ENCODE peak calls at places on chromosomes 4 and X, in seven cellular contexts. Z, H, N, D, Y, Q and L are unnamed samples.

GRCh38 chr4:55297346-55297745 is 48.7 kb upstream of the SRD5A3 start:
- DNase-seq in Z (no peak), D (no peak), Y (no peak), H (no peak), N (no peak), Q (no peak), L (no peak)

GRCh38 chr4:132513491-132513890 is 635.6 kb upstream of the PCDH10 start:
- DNase-seq in N (no peak), Y (no peak), Q (no peak), Z (no peak), D (peak; percentile 28), H (no peak), L (no peak)

GRCh38 chr4:72031868-72032619 is at the start of gene NPFFR2:
- DNase-seq in D (peak; percentile 76), Z (peak; percentile 65), H (peak; percentile 85), N (peak; percentile 12), Y (no peak), Q (peak; percentile 13), L (no peak)

GRCh38 chrX:100904433-100904832 is 24.3 kb downstream of the XKRX start:
- DNase-seq in D (no peak), Y (no peak), N (no peak), Z (no peak), Q (no peak), H (no peak), L (no peak)

GRCh38 chr4:3420606-3420955 is 21.2 kb upstream of the HGFAC start:
- DNase-seq in Y (no peak), N (peak; percentile 4), H (peak; percentile 69), D (no peak), Q (no peak), Z (peak; percentile 32), L (no peak)

GRCh38 chrX:24145340-24146186 is 4.0 kb upstream of the ZFX start:
- DNase-seq in D (no peak), Q (no peak), Y (no peak), Z (no peak), N (no peak), H (no peak), L (no peak)

GRCh38 chr4:185219551-185220344 is 10.3 kb downstream of the SNX25 start:
- DNase-seq in Z (no peak), H (no peak), D (no peak), N (no peak), Q (peak; percentile 54), Y (no peak), L (no peak)

GRCh38 chr4:110172972-110173371 is 25.4 kb downstream of the ELOVL6 start:
- DNase-seq in N (no peak), D (no peak), H (no peak), Y (no peak), Q (no peak), Z (no peak), L (no peak)

GRCh38 chr4:123662827-123663226 is 266.2 kb downstream of the SPRY1 start:
- DNase-seq in Q (no peak), Z (no peak), N (no peak), Y (no peak), D (no peak), H (no peak), L (no peak)

GRCh38 chr4:145881991-145882390 is 56.6 kb downstream of the ZNF827 start:
- DNase-seq in D (no peak), Q (peak; percentile 84), Z (no peak), H (peak; percentile 76), Y (no peak), N (no peak), L (no peak)

GRCh38 chrX:107773206-107773605 is 2.4 kb downstream of the TSC22D3 start:
- DNase-seq in Y (no peak), D (peak; percentile 66), Z (no peak), H (no peak), Q (peak; percentile 25), N (no peak), L (peak; percentile 64)
- H3K27me3 ChIP-seq in Y (peaks cover 26% of the 10 kb centered on the region), D (peaks cover 37% of the 10 kb centered on the region), Z (no peaks in the 10 kb centered on the region), H (peaks cover 7% of the 10 kb centered on the region), Q (peaks cover 8% of the 10 kb centered on the region), N (peaks cover 23% of the 10 kb centered on the region), L (no peaks in the 10 kb centered on the region)

GRCh38 chrX:49846545-49846944 is 17.4 kb downstream of the PAGE4 start:
- DNase-seq in Y (no peak), Z (no peak), Q (no peak), N (no peak), H (no peak), D (no peak), L (no peak)

GRCh38 chrX:49844622-49845021 is 15.5 kb downstream of the PAGE4 start:
- DNase-seq in Q (no peak), Y (no peak), N (no peak), H (no peak), D (no peak), Z (no peak), L (no peak)

GRCh38 chrX:49846004-49846403 is 16.9 kb downstream of the PAGE4 start:
- DNase-seq in Y (no peak), D (no peak), Z (no peak), Q (no peak), H (no peak), N (no peak), L (no peak)

GRCh38 chrX:49850028-49850427 is 20.9 kb downstream of the PAGE4 start:
- DNase-seq in D (no peak), N (no peak), Y (no peak), H (no peak), Q (no peak), Z (no peak), L (no peak)

GRCh38 chrX:49848275-49848674 is 19.2 kb downstream of the PAGE4 start:
- DNase-seq in N (no peak), Z (no peak), H (no peak), D (no peak), Y (no peak), Q (no peak), L (no peak)
- H3K27me3 ChIP-seq in N (peaks cover 4% of the 10 kb centered on the region), Z (no peaks in the 10 kb centered on the region), H (no peaks in the 10 kb centered on the region), D (no peaks in the 10 kb centered on the region), Y (no peaks in the 10 kb centered on the region), Q (peaks cover 15% of the 10 kb centered on the region), L (no peaks in the 10 kb centered on the region)

GRCh38 chrX:119072771-119073170 is at the start of gene CT47C1:
- DNase-seq in H (no peak), D (no peak), Z (no peak), Q (no peak), N (no peak), Y (no peak), L (no peak)

GRCh38 chrX:119069128-119069527 is 3.7 kb upstream of the CT47C1 start:
- DNase-seq in Z (no peak), Y (no peak), H (no peak), D (no peak), N (no peak), Q (no peak), L (no peak)

GRCh38 chrX:119069762-119070161 is 3.0 kb upstream of the CT47C1 start:
- DNase-seq in Q (no peak), N (no peak), Z (no peak), D (no peak), H (no peak), Y (no peak), L (no peak)

GRCh38 chrX:119073200-119073905 is 560 bp downstream of the CT47C1 start:
- DNase-seq in D (no peak), Y (no peak), N (no peak), Z (peak; percentile 36), Q (no peak), H (peak; percentile 40), L (no peak)

DNA sequence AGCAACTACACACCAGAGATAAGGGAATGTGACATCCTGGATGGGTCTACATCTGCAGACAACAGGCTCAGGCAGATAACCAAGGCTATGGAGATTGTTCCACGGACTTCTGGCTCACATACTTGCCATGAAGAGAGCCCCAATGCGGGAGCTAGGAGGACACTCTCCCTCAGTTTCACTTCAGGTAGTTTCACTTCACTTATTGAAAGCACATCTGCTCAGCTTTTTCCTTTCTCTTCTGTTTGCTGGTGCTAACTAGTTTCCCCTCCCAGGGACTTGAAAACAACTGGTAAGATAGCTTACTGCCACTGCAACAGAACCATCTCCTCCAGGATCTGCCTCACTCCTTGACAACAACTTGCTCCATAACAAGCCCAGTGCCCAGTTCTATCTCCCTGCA is 1.4 kb upstream of the CT47C1 start:
- DNase-seq in D (no peak), H (no peak), N (no peak), Q (no peak), Z (no peak), Y (no peak), L (no peak)
- H3K27me3 ChIP-seq in D (no peaks in the 10 kb centered on the region), H (peaks cover 2% of the 10 kb centered on the region), N (no peaks in the 10 kb centered on the region), Q (peaks cover 8% of the 10 kb centered on the region), Z (no peaks in the 10 kb centered on the region), Y (no peaks in the 10 kb centered on the region), L (no peaks in the 10 kb centered on the region)

GRCh38 chrX:56572975-56573374 is 9.5 kb downstream of the UBQLN2 start:
- DNase-seq in Y (no peak), H (no peak), Q (no peak), D (no peak), Z (no peak), N (no peak), L (no peak)
- H3K27me3 ChIP-seq in Y (no peaks in the 10 kb centered on the region), H (no peaks in the 10 kb centered on the region), Q (no peaks in the 10 kb centered on the region), D (no peaks in the 10 kb centered on the region), Z (no peaks in the 10 kb centered on the region), N (peaks cover 3% of the 10 kb centered on the region), L (no peaks in the 10 kb centered on the region)

GRCh38 chrX:40936827-40937226 is 148.4 kb upstream of the USP9X start:
- DNase-seq in D (no peak), Q (no peak), N (no peak), Z (no peak), H (no peak), Y (no peak), L (no peak)
- H3K27me3 ChIP-seq in D (no peaks in the 10 kb centered on the region), Q (peaks cover 7% of the 10 kb centered on the region), N (peaks cover 3% of the 10 kb centered on the region), Z (no peaks in the 10 kb centered on the region), H (no peaks in the 10 kb centered on the region), Y (no peaks in the 10 kb centered on the region), L (no peaks in the 10 kb centered on the region)

DNA sequence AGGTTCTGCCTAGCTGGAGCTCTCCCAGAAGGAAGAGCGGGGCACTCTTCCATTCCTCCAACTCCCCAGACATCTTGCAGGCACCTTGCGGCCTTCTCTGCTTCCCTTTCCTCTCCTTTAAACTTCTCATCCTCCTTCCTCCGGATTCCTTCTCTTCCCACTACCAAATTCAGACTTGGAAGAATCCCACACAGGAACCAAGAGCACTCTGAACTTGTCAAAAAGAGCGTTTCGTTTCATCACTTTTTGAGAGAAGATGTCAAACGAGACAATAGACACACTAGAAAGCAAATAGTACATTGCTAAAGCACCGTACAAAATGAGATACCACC is 512 bp upstream of the UCP1 start:
- DNase-seq in Z (no peak), H (no peak), Q (no peak), Y (no peak), D (no peak), N (no peak), L (no peak)
- H3K27me3 ChIP-seq in Z (no peaks in the 10 kb centered on the region), H (peaks cover 45% of the 10 kb centered on the region), Q (no peaks in the 10 kb centered on the region), Y (peaks cover 69% of the 10 kb centered on the region), D (peaks cover 67% of the 10 kb centered on the region), N (peaks cover 58% of the 10 kb centered on the region), L (no peaks in the 10 kb centered on the region)

DNA sequence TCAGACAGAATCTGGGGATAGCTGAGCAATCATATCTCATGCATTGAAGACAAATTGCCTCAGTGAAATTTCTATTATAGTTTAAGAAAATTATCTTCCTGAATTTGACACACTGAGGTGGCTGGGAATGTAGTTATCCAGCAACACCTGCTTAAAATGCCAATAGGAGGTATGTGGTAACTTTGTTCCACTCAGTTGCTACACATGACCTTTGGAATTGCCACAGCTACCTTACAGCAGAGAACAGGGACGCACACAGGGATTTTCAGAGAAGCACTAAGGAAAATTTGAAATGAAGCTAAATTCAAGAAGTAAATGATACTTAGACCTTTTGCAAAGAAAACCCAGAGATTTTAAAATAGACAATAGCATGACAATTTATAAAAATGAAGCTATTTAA is 264.6 kb downstream of the IL1RAPL1 start:
- DNase-seq in N (no peak), Z (no peak), H (no peak), Y (no peak), D (no peak), Q (peak; percentile 19), L (no peak)
- H3K27me3 ChIP-seq in N (no peaks in the 10 kb centered on the region), Z (no peaks in the 10 kb centered on the region), H (no peaks in the 10 kb centered on the region), Y (no peaks in the 10 kb centered on the region), D (no peaks in the 10 kb centered on the region), Q (no peaks in the 10 kb centered on the region), L (no peaks in the 10 kb centered on the region)